ENCODE peak calls at places on chromosomes 2 and 18, in seven cellular contexts. T, M, F, O, N, K and J are unnamed samples.

GRCh38 chr2:191165190-191165643 is 14.4 kb upstream of the STAT4 start:
- DNase-seq in N (peak; percentile 54), T (no peak), K (peak; percentile 10), F (no peak), M (no peak), O (peak; percentile 36), J (no peak)

GRCh38 chr2:58194451-58194850 is 46.7 kb downstream of the FANCL start:
- DNase-seq in M (no peak), O (no peak), F (no peak), N (no peak), T (no peak), K (no peak), J (peak; percentile 23)

GRCh38 chr2:66446924-66447323 is 12.0 kb downstream of the MEIS1 start:
- DNase-seq in M (no peak), K (no peak), N (no peak), T (no peak), O (no peak), F (no peak), J (no peak)

GRCh38 chr18:52348209-52348608 is 8.2 kb downstream of the DCC start:
- DNase-seq in N (no peak), M (no peak), K (no peak), O (no peak), T (no peak), F (no peak), J (no peak)

GRCh38 chr2:3046170-3046865 is 331.3 kb downstream of the EIPR1 start:
- DNase-seq in T (no peak), N (no peak), F (no peak), K (no peak), M (no peak), O (no peak), J (no peak)

GRCh38 chr2:189124175-189124574 is 55.4 kb downstream of the COL5A2 start:
- DNase-seq in K (no peak), M (no peak), T (no peak), N (no peak), O (no peak), F (no peak), J (no peak)

GRCh38 chr2:237882510-237883481 is 23.4 kb downstream of the RAMP1 start:
- DNase-seq in M (no peak), O (no peak), F (no peak), N (no peak), K (no peak), T (no peak), J (no peak)

GRCh38 chr18:3104190-3105054 is 91.5 kb upstream of the LPIN2 start:
- DNase-seq in F (no peak), N (peak; percentile 18), M (no peak), K (no peak), O (no peak), T (no peak), J (no peak)

GRCh38 chr2:203876328-203876727 is 8.8 kb downstream of the CTLA4 start:
- DNase-seq in K (no peak), N (no peak), M (no peak), F (no peak), T (no peak), O (no peak), J (no peak)

GRCh38 chr2:238202326-238203103 is 980 bp downstream of the ILKAP start:
- DNase-seq in O (no peak), T (no peak), M (no peak), K (no peak), F (no peak), N (no peak), J (no peak)

GRCh38 chr2:109317471-109318090 is 188.6 kb downstream of the SH3RF3 start:
- DNase-seq in F (no peak), N (no peak), M (no peak), T (no peak), O (no peak), K (no peak), J (no peak)

GRCh38 chr2:239383796-239384156 is 17.0 kb downstream of the HDAC4 start:
- DNase-seq in T (no peak), F (no peak), O (no peak), K (no peak), N (no peak), M (no peak), J (no peak)

GRCh38 chr2:212392048-212392447 is 146.6 kb downstream of the ERBB4 start:
- DNase-seq in O (no peak), K (no peak), F (no peak), N (no peak), M (no peak), T (no peak), J (no peak)

GRCh38 chr2:161332568-161332967 is 24.3 kb downstream of the PSMD14 start:
- DNase-seq in M (no peak), K (no peak), N (no peak), F (no peak), T (no peak), O (no peak), J (no peak)

GRCh38 chr2:8676915-8677645 is 4.8 kb upstream of the ID2 start:
- DNase-seq in M (no peak), T (no peak), N (no peak), F (no peak), O (no peak), K (peak; percentile 26), J (no peak)

GRCh38 chr2:8677646-8678592 is 3.9 kb upstream of the ID2 start:
- DNase-seq in K (peak; percentile 48), N (no peak), F (peak; percentile 45), T (peak; percentile 53), O (peak; percentile 34), M (peak; percentile 51), J (no peak)

GRCh38 chr2:8679567-8679826 is 2.4 kb upstream of the ID2 start:
- DNase-seq in F (no peak), K (no peak), T (no peak), O (no peak), N (no peak), M (no peak), J (no peak)

GRCh38 chr2:8679827-8680731 is 1.8 kb upstream of the ID2 start:
- DNase-seq in N (no peak), F (peak; percentile 83), M (peak; percentile 55), O (peak; percentile 88), K (peak; percentile 51), T (peak; percentile 42), J (no peak)

GRCh38 chr2:8678731-8679566 is 2.9 kb upstream of the ID2 start:
- DNase-seq in N (no peak), O (peak; percentile 87), K (peak; percentile 93), M (peak; percentile 94), F (peak; percentile 97), T (peak; percentile 96), J (peak; percentile 68)
- TF ChIP-seq CTCF in N (no peak), O (no peak), K (no peak), M (peak; percentile 31), F (peak; percentile 15), T (peak; percentile 21), J (no peak)

GRCh38 chr2:11688222-11689069 is 18.5 kb upstream of the NTSR2 start:
- DNase-seq in K (peak; percentile 65), T (peak; percentile 77), N (no peak), O (peak; percentile 61), F (peak; percentile 89), M (peak; percentile 81), J (no peak)
- H3K4me3 ChIP-seq in K (no peak overlapping the region), T (peak overlapping the region; percentile 51), N (peak overlapping the region; percentile 22), O (peak overlapping the region; percentile 15), F (no peak overlapping the region), M (no peak overlapping the region), J (no peak overlapping the region)

GRCh38 chr18:51029378-51029693 is 677 bp upstream of the SMAD4 start:
- DNase-seq in F (no peak), N (no peak), T (no peak), O (no peak), K (no peak), M (no peak), J (no peak)

GRCh38 chr18:51030537-51031258 is 685 bp downstream of the SMAD4 start:
- DNase-seq in O (no peak), N (no peak), F (peak; percentile 79), K (peak; percentile 68), T (peak; percentile 78), M (peak; percentile 80), J (peak; percentile 76)

GRCh38 chr18:51025512-51025911 is 4.5 kb upstream of the SMAD4 start:
- DNase-seq in T (no peak), F (no peak), O (no peak), K (no peak), N (no peak), M (no peak), J (no peak)

GRCh38 chr18:51029694-51030536 is at the start of gene SMAD4:
- DNase-seq in N (peak; percentile 45), M (peak; percentile 98), F (peak; percentile 95), K (peak; percentile 94), T (peak; percentile 96), O (peak; percentile 86), J (peak; percentile 85)

DNA sequence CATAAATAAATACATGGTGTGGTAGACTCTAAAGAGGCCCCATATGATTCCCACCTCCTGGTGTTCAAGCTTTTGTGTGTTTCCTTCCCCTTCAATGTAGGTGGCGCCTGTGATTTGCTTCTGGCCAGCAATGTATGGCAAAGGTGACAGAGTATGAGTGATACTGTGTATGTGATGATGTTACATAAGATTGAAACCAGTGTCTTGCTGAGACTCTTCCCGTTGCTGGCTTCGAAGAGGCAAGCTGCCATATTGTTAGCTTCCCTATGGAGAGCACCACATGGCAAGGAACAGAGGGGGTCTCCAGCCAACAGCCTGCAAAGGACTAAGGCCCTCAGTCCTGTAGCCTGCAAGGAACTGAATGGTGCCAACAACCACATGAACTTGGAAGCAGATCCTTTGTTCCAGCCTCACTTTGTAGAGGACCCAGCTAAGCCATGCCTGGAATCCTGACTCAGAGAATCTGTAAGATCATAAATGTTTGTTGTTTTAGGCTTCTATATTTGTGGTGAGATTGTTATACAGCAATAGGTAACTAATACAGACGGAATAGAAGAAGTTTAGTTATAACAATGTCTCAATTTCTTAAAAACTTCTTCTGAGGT is 1.7 kb upstream of the SMAD4 start:
- DNase-seq in O (peak; percentile 16), F (no peak), K (no peak), M (no peak), N (no peak), T (no peak), J (no peak)
- TF ChIP-seq CTCF in O (no peak), F (no peak), K (no peak), M (no peak), N (peak; percentile 21), T (no peak), J (no peak)

GRCh38 chr2:163730556-163730955 is 5.3 kb downstream of the FIGN start:
- DNase-seq in F (no peak), T (no peak), O (no peak), K (no peak), N (no peak), M (no peak), J (no peak)

GRCh38 chr2:163733301-163733938 is 2.4 kb downstream of the FIGN start:
- DNase-seq in N (no peak), F (no peak), O (no peak), M (no peak), K (no peak), T (no peak), J (no peak)

GRCh38 chr2:163734401-163734800 is 1.4 kb downstream of the FIGN start:
- DNase-seq in M (no peak), F (no peak), N (no peak), O (no peak), K (no peak), T (no peak), J (no peak)

GRCh38 chr2:163731735-163732134 is 4.1 kb downstream of the FIGN start:
- DNase-seq in N (no peak), T (no peak), K (no peak), O (no peak), M (no peak), F (no peak), J (no peak)

DNA sequence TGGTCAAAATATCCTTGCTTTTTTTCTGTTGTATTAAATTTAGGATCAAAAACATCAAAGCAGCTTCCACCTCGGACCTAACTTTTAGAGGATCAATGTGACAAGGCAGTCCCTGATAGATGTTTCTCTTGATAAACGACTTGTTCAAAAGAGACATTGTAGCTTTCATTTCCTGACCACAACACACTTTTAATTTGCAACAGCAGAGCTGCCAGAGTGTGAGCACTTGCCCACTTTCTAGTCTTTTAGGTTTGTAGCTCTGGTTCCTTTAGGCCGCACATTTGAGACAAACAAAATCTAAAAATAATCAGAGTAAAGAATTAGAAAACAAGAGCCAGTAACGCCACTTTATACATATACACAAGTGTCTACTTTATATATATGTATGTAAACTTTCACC is 3.1 kb downstream of the FIGN start:
- DNase-seq in M (no peak), F (no peak), K (no peak), N (no peak), O (no peak), T (no peak), J (no peak)
- H3K4me3 ChIP-seq in M (no peak overlapping the region), F (no peak overlapping the region), K (no peak overlapping the region), N (peak overlapping the region; percentile 98), O (no peak overlapping the region), T (peak overlapping the region; percentile 77), J (no peak overlapping the region)